ENCODE peak calls at places on chromosomes 4 and X, in seven cellular contexts. T, X, K, O, B, S and A are unnamed samples.

GRCh38 chr4:124459196-124459921 is 253.2 kb downstream of the ANKRD50 start:
- DNase-seq in T (no peak), X (no peak), K (no peak), O (no peak), B (no peak), S (no peak), A (no peak)

GRCh38 chrX:17242470-17242869 is 132.5 kb upstream of the NHS start:
- DNase-seq in T (no peak), X (peak), K (no peak), O (peak), B (no peak), S (peak), A (no peak)

GRCh38 chr4:140748171-140748570 is 8.0 kb downstream of the TBC1D9 start:
- DNase-seq in T (no peak), X (no peak), K (no peak), O (no peak), B (no peak), S (no peak), A (no peak)

GRCh38 chrX:154411981-154412340 is 622 bp downstream of the TAFAZZIN start:
- DNase-seq in T (no peak), X (peak), K (peak), O (peak), B (no peak), S (peak), A (peak)

GRCh38 chr4:151436093-151436518 is 27.1 kb downstream of the FHIP1A start:
- DNase-seq in T (peak), X (no peak), K (no peak), O (no peak), B (no peak), S (no peak), A (no peak)

GRCh38 chr4:85475631-85476233 is 782 bp downstream of the ARHGAP24 start:
- DNase-seq in T (no peak), X (no peak), K (no peak), O (peak), B (no peak), S (no peak), A (no peak)

GRCh38 chrX:141902366-141902765 is 1.3 kb upstream of the MAGEC1 start:
- DNase-seq in T (no peak), X (no peak), K (no peak), O (no peak), B (no peak), S (no peak), A (no peak)

GRCh38 chr4:171203425-171203824 is 609.8 kb upstream of the GALNTL6 start:
- DNase-seq in T (peak), X (no peak), K (no peak), O (no peak), B (no peak), S (no peak), A (no peak)

GRCh38 chr4:80197132-80197573 is at the start of gene PRDM8:
- DNase-seq in T (no peak), X (no peak), K (no peak), O (peak), B (no peak), S (no peak), A (no peak)

GRCh38 chr4:13537832-13538177 is 6.5 kb downstream of the NKX3-2 start:
- DNase-seq in T (no peak), X (no peak), K (no peak), O (no peak), B (peak), S (no peak), A (no peak)

GRCh38 chrX:138191998-138192397 is 519.5 kb downstream of the FGF13 start:
- DNase-seq in T (no peak), X (peak), K (no peak), O (peak), B (no peak), S (peak), A (no peak)

GRCh38 chr4:2942037-2942531 is 21.1 kb downstream of the NOP14 start:
- DNase-seq in T (no peak), X (no peak), K (peak), O (no peak), B (no peak), S (no peak), A (no peak)

GRCh38 chr4:4330794-4331193 is 40.7 kb downstream of the ZBTB49 start:
- DNase-seq in T (no peak), X (no peak), K (no peak), O (no peak), B (no peak), S (no peak), A (no peak)

GRCh38 chrX:30224541-30224940 is 5.9 kb upstream of the MAGEB3 start:
- DNase-seq in T (no peak), X (no peak), K (no peak), O (no peak), B (no peak), S (no peak), A (no peak)

GRCh38 chr4:140315970-140316369 is 57.5 kb upstream of the SCOC start:
- DNase-seq in T (no peak), X (no peak), K (no peak), O (no peak), B (peak), S (no peak), A (no peak)

GRCh38 chrX:8815460-8816065 is 14.4 kb upstream of the FAM9A start:
- DNase-seq in T (no peak), X (no peak), K (no peak), O (peak), B (no peak), S (peak), A (no peak)

GRCh38 chr4:154998284-154998683 is 210.2 kb upstream of the NPY2R start:
- DNase-seq in T (no peak), X (no peak), K (no peak), O (no peak), B (no peak), S (no peak), A (no peak)

GRCh38 chr4:138226351-138226750 is 15.8 kb downstream of the SLC7A11 start:
- DNase-seq in T (no peak), X (no peak), K (no peak), O (no peak), B (no peak), S (no peak), A (no peak)

GRCh38 chrX:74924449-74925209 is 623 bp downstream of the NEXMIF start:
- DNase-seq in T (no peak), X (peak), K (no peak), O (peak), B (no peak), S (peak), A (peak)

GRCh38 chr4:89684536-89684935 is 152.4 kb downstream of the SNCA start:
- DNase-seq in T (no peak), X (no peak), K (no peak), O (no peak), B (no peak), S (no peak), A (no peak)

GRCh38 chr4:82398263-82398662 is 24.5 kb upstream of the HNRNPD start:
- DNase-seq in T (no peak), X (no peak), K (no peak), O (no peak), B (peak), S (no peak), A (no peak)

GRCh38 chr4:52640808-52641595 is 18.1 kb downstream of the USP46 start:
- DNase-seq in T (no peak), X (no peak), K (no peak), O (no peak), B (no peak), S (no peak), A (no peak)

GRCh38 chr4:36165256-36166005 is 78.9 kb downstream of the ARAP2 start:
- DNase-seq in T (no peak), X (no peak), K (no peak), O (no peak), B (no peak), S (no peak), A (no peak)

GRCh38 chr4:173761938-173762337 is 231.9 kb upstream of the HAND2 start:
- DNase-seq in T (no peak), X (no peak), K (no peak), O (no peak), B (no peak), S (no peak), A (no peak)

GRCh38 chr4:168264903-168265302 is 53.6 kb downstream of the DDX60 start:
- DNase-seq in T (no peak), X (no peak), K (no peak), O (peak), B (no peak), S (no peak), A (no peak)

GRCh38 chr4:90025248-90025647 is 101.9 kb upstream of the CCSER1 start:
- DNase-seq in T (no peak), X (no peak), K (no peak), O (no peak), B (no peak), S (peak), A (no peak)

GRCh38 chrX:153775293-153775595 is 5.6 kb upstream of the SRPK3 start:
- DNase-seq in T (no peak), X (no peak), K (no peak), O (no peak), B (no peak), S (no peak), A (no peak)

GRCh38 chr4:8402181-8402597 is 38.3 kb downstream of the ACOX3 start:
- DNase-seq in T (no peak), X (no peak), K (no peak), O (no peak), B (no peak), S (no peak), A (no peak)

DNA sequence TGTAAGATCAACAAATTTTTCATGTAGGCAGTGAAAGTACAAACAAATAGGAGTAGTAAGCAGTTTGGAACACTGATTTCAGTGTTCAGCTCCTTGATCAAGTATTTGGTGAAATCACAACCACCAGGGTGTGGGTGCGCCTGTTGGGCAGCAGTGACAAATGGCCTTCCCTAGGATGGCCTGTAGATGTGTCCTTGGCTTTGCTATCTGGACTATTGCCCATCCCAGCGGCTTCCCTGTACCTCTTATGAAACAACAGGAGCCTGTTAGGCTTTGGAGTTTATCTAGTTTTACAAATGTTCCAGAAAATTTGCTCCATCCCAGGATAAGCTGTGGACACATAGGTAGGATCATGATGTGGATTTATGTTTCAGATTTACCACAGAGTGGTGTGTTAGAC is 216.8 kb upstream of the FAT1 start:
- DNase-seq in T (no peak), X (no peak), K (no peak), O (no peak), B (no peak), S (no peak), A (no peak)
- TF ChIP-seq CTCF in T (no peak), X (no peak), K (no peak), O (no peak), B (no peak), S (no peak), A (no peak)

DNA sequence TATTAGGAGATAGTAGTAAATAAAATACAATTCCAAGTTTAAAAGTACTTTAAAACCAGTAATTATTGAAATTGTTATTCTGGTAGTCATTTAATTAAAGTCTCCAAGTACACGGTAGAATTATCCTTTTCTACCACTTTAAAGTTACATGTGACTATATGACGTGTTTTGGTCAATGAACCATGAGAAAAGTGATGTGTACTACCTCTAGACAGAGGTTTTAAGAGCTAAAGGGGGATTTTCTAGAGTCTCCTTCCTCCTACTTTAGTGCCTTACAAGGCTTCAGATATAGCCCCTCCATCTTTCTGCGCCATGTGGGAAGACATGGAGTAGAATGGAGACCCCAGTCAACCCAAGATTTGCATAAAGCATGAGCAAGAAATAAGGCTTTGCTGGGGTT is 2296.6 kb upstream of the AGA start:
- DNase-seq in T (no peak), X (no peak), K (no peak), O (no peak), B (no peak), S (no peak), A (no peak)
- TF ChIP-seq CTCF in T (no peak), X (no peak), K (no peak), O (no peak), B (no peak), S (no peak), A (no peak)

DNA sequence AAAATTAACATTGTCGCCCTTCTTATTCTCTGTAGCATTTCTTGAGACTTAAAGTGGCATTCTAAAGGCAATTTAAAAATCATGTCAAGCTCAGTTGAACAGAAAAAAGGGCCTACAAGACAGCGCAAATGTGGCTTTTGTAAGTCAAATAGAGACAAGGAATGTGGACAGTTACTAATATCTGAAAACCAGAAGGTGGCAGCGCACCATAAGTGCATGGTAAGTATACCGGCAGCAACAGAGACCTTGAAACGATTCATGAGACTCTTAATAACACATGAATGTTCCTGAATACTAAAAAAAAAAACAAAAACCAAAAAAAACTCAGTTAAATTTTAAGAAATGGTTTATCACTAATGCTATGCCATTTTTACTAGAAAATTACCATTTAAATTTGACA is 82.4 kb upstream of the HPRT1 start:
- DNase-seq in T (no peak), X (no peak), K (no peak), O (peak), B (no peak), S (peak), A (no peak)
- TF ChIP-seq CTCF in T (peak), X (no peak), K (no peak), O (peak), B (no peak), S (peak), A (peak)

GRCh38 chrX:135625995-135626394 is 87.4 kb upstream of the CT45A1 start:
- DNase-seq in T (no peak), X (no peak), K (no peak), O (peak), B (no peak), S (peak), A (no peak)
- TF ChIP-seq CTCF in T (peak), X (no peak), K (no peak), O (peak), B (no peak), S (no peak), A (peak)